ENCODE peak calls at places on chromosomes 5 and 9, in four cellular contexts. One of them, this sample, is unnamed.

GRCh38 chr5:149730620-149731331 is 666 bp downstream of the PPARGC1B start:
- DNase-seq in effector memory CD4-positive, alpha-beta T cell: peak; percentile 25
- DNase-seq in posterior cingulate gyrus: peak; percentile 61
- DNase-seq in endothelial cell: peak; percentile 46
- DNase-seq in this sample: peak; percentile 53

GRCh38 chr5:56951131-56951945 is 585 bp downstream of the MIER3 start:
- DNase-seq in effector memory CD4-positive, alpha-beta T cell: no peak
- DNase-seq in posterior cingulate gyrus: peak; percentile 12
- DNase-seq in endothelial cell: peak; percentile 62
- DNase-seq in this sample: peak; percentile 34

GRCh38 chr5:67014957-67015400 is 181.6 kb downstream of the CD180 start:
- DNase-seq in effector memory CD4-positive, alpha-beta T cell: no peak
- DNase-seq in posterior cingulate gyrus: no peak
- DNase-seq in endothelial cell: no peak
- DNase-seq in this sample: no peak

GRCh38 chr9:16729656-16730055 is 140.8 kb downstream of the BNC2 start:
- DNase-seq in effector memory CD4-positive, alpha-beta T cell: no peak
- DNase-seq in posterior cingulate gyrus: no peak
- DNase-seq in endothelial cell: no peak
- DNase-seq in this sample: no peak

GRCh38 chr5:33558489-33558888 is 117.7 kb downstream of the TARS1 start:
- DNase-seq in effector memory CD4-positive, alpha-beta T cell: no peak
- DNase-seq in posterior cingulate gyrus: no peak
- DNase-seq in endothelial cell: no peak
- DNase-seq in this sample: peak; percentile 13

GRCh38 chr5:31569065-31569464 is 37.0 kb downstream of the C5orf22 start:
- DNase-seq in effector memory CD4-positive, alpha-beta T cell: no peak
- DNase-seq in posterior cingulate gyrus: no peak
- DNase-seq in endothelial cell: no peak
- DNase-seq in this sample: no peak

GRCh38 chr5:103454774-103455173 is 107.8 kb downstream of the NUDT12 start:
- DNase-seq in effector memory CD4-positive, alpha-beta T cell: no peak
- DNase-seq in posterior cingulate gyrus: no peak
- DNase-seq in endothelial cell: no peak
- DNase-seq in this sample: no peak

GRCh38 chr5:17316973-17317459 is 99.6 kb downstream of the BASP1 start:
- DNase-seq in effector memory CD4-positive, alpha-beta T cell: no peak
- DNase-seq in posterior cingulate gyrus: no peak
- DNase-seq in endothelial cell: no peak
- DNase-seq in this sample: no peak

GRCh38 chr5:150801117-150801927 is 22.8 kb downstream of the SMIM3 start:
- DNase-seq in effector memory CD4-positive, alpha-beta T cell: no peak
- DNase-seq in posterior cingulate gyrus: no peak
- DNase-seq in endothelial cell: peak; percentile 38
- DNase-seq in this sample: peak; percentile 83

GRCh38 chr9:105157178-105157583 is 87.3 kb upstream of the SLC44A1 start:
- DNase-seq in effector memory CD4-positive, alpha-beta T cell: no peak
- DNase-seq in posterior cingulate gyrus: peak; percentile 39
- DNase-seq in endothelial cell: peak; percentile 31
- DNase-seq in this sample: peak; percentile 84

GRCh38 chr5:113190347-113190746 is 213.7 kb downstream of the DCP2 start:
- DNase-seq in effector memory CD4-positive, alpha-beta T cell: no peak
- DNase-seq in posterior cingulate gyrus: no peak
- DNase-seq in endothelial cell: no peak
- DNase-seq in this sample: no peak

GRCh38 chr9:36813149-36813548 is 220.9 kb downstream of the PAX5 start:
- DNase-seq in effector memory CD4-positive, alpha-beta T cell: no peak
- DNase-seq in posterior cingulate gyrus: no peak
- DNase-seq in endothelial cell: no peak
- DNase-seq in this sample: no peak

GRCh38 chr9:93520523-93520922 is 55.9 kb upstream of the PHF2 start:
- DNase-seq in effector memory CD4-positive, alpha-beta T cell: no peak
- DNase-seq in posterior cingulate gyrus: no peak
- DNase-seq in endothelial cell: no peak
- DNase-seq in this sample: peak; percentile 6